ENCODE peak calls at places on chromosomes 4 and X, in seven cellular contexts. L is adrenal gland, U is cardiac muscle cell, X is uterus, W is stomach, Y is IMR-90, K is fibroblast of lung. T is an unnamed sample.

GRCh38 chrX:153944140-153944799 is at the start of gene RENBP:
- DNase-seq in U (peak; percentile 62), W (peak; percentile 45), Y (no peak), K (no peak), X (no peak), L (no peak), T (peak; percentile 33)

GRCh38 chr4:104418313-104418712 is 76.4 kb downstream of the CXXC4 start:
- DNase-seq in Y (no peak), W (no peak), K (no peak), U (no peak), L (no peak), X (no peak), T (no peak)

GRCh38 chrX:16160729-16161128 is 6.6 kb upstream of the MAGEB17 start:
- DNase-seq in L (no peak), U (no peak), W (no peak), K (peak; percentile 95), X (no peak), Y (peak; percentile 88), T (no peak)

GRCh38 chrX:13764765-13765164 is 30.2 kb downstream of the OFD1 start:
- DNase-seq in U (peak; percentile 51), X (no peak), L (no peak), K (peak; percentile 8), W (peak; percentile 60), Y (no peak), T (no peak)

GRCh38 chr4:154626793-154627484 is 14.5 kb upstream of the FGG start:
- DNase-seq in Y (peak; percentile 6), K (peak; percentile 61), X (peak; percentile 28), L (peak; percentile 33), U (peak; percentile 87), W (peak; percentile 65), T (peak; percentile 23)

GRCh38 chr4:69718376-69719293 is 41.8 kb downstream of the SULT1B1 start:
- DNase-seq in U (no peak), X (no peak), K (peak; percentile 27), Y (peak; percentile 19), W (no peak), L (no peak), T (no peak)

GRCh38 chr4:145279122-145279960 is 99.0 kb upstream of the OTUD4 start:
- DNase-seq in K (peak; percentile 96), W (no peak), L (no peak), Y (peak; percentile 81), U (peak; percentile 5), X (no peak), T (no peak)

GRCh38 chrX:47160781-47161180 is 15.8 kb downstream of the RBM10 start:
- DNase-seq in L (no peak), W (no peak), X (no peak), K (no peak), U (no peak), Y (no peak), T (no peak)

GRCh38 chr4:678765-679481 is 4.6 kb downstream of the MYL5 start:
- DNase-seq in X (no peak), K (no peak), L (peak; percentile 49), W (no peak), U (no peak), Y (no peak), T (no peak)

GRCh38 chr4:71268156-71268555 is 70.7 kb upstream of the SLC4A4 start:
- DNase-seq in K (peak; percentile 45), Y (peak; percentile 37), X (no peak), L (no peak), U (peak; percentile 15), W (no peak), T (no peak)

GRCh38 chrX:129786210-129786651 is 6.5 kb downstream of the SASH3 start:
- DNase-seq in W (no peak), Y (no peak), L (no peak), U (no peak), X (no peak), K (no peak), T (no peak)

GRCh38 chr4:113601636-113602035 is 159.9 kb downstream of the CAMK2D start:
- DNase-seq in X (no peak), K (no peak), W (no peak), U (no peak), L (no peak), Y (no peak), T (no peak)

GRCh38 chrX:49862093-49862492 is 17.2 kb upstream of the USP27X start:
- DNase-seq in K (no peak), U (no peak), X (no peak), W (no peak), L (no peak), Y (no peak), T (no peak)

GRCh38 chr4:151541438-151542071 is 132.6 kb downstream of the FHIP1A start:
- DNase-seq in L (no peak), X (peak; percentile 71), K (peak; percentile 85), U (no peak), Y (peak; percentile 58), W (no peak), T (no peak)

GRCh38 chr4:89769856-89770255 is 67.1 kb downstream of the SNCA start:
- DNase-seq in Y (no peak), X (no peak), W (no peak), L (no peak), U (no peak), K (no peak), T (no peak)

GRCh38 chr4:89767924-89768323 is 69.0 kb downstream of the SNCA start:
- DNase-seq in K (no peak), L (no peak), Y (no peak), X (no peak), W (no peak), U (no peak), T (no peak)

GRCh38 chr4:89762311-89762710 is 74.7 kb downstream of the SNCA start:
- DNase-seq in X (no peak), W (no peak), Y (no peak), U (no peak), L (no peak), K (no peak), T (no peak)

DNA sequence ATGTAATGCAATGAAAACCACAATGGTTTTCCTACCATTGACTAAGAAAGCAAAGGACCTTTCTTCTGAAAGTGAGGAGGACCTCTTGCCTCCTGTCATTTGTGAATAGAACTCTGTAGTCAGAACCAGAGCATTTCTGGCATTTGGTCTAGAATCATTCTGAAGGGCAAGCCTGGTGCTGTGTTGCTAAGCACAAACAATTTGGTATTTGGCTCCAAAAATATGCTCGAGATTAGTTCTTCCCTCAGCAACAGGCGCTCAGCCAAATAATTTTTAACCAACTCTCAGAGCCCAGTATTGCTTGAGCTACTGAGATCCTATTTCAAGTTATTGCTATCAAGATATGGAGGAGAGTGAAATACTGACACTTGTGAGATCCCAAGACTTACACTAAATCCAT is 71.0 kb downstream of the SNCA start:
- DNase-seq in L (peak; percentile 83), Y (peak; percentile 63), U (no peak), W (no peak), X (no peak), K (peak; percentile 89), T (no peak)
- H3K27ac ChIP-seq in L (no peak overlapping the region), Y (no peak overlapping the region), U (no peak overlapping the region), W (no peak overlapping the region), X (peak overlapping the region; percentile 66), K (no peak overlapping the region), T (no peak overlapping the region)

GRCh38 chr4:90425893-90426292 is 298.7 kb downstream of the CCSER1 start:
- DNase-seq in K (peak; percentile 40), Y (no peak), L (no peak), U (no peak), W (no peak), X (no peak), T (no peak)
- H3K9me3 ChIP-seq in K (no peaks in the 10 kb centered on the region), Y (no peaks in the 10 kb centered on the region), L (no peaks in the 10 kb centered on the region), U (no peaks in the 10 kb centered on the region), W (no peaks in the 10 kb centered on the region), X (no peaks in the 10 kb centered on the region), T (no peaks in the 10 kb centered on the region)

DNA sequence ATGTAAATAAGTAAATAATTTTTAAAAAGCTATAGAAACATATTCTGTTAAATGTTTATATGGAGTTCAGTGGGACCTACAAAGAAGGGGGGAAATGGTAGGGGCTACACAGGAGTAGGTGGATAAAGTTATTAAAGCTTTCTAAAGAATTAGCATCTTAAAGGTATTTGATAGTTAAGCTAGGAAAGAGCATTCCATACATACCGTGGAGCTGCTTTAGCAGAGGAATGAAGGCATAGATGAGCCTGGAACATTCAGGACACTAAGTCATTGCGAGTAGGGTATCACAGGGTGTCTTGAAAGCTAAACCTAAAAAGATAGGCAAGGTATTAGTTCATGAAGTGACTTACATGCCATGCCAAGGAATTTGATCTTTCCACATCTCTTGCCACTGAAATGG is 60.4 kb downstream of the SLC10A6 start:
- DNase-seq in K (peak; percentile 3), Y (no peak), X (no peak), U (no peak), W (no peak), L (no peak), T (no peak)
- TF ChIP-seq CTCF in K (no peak), Y (no peak), X (no peak), U (no peak), W (no peak), L (no peak), T (no peak)

DNA sequence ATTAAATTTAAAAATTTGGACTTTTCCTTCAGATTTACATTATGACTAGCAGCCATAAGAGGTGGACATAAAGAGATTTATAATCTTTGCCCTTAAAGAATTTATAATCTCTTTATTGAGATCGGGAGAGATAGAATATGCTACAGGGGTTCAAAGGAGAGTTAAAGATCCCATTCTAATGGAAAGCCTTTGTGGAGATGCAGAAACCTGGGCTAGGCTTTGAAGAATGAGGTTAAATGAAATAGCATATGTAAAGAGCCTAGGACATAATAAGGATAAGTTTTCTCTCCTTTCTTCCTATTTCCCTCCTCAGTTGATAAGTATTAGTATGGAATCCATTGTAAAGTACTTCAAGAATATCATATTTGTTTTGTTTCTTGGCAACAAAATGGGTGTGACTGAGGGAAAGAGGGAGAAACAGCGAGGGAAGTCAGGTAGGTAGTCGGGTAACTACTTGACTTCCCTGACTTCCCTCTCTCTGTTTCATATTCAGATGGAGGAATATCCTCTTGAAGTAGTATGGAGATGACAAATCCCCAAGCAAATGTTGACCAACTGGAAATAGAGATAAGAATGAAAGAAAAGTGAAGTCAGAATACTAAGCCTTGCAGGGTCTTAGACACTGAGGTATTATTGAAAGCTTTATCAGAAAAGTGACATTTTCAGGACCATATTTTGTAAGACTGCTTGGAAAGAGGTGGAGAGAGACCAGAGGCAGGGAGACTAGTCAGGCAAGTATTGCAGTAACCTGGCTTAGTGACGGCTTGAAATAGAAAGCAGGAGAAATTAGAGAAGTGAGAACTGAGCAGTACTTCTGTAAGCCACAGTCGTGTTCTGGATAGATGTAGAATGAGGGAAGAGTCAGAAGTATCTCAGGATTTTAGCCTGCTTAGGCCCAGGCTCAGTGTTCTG is 82.9 kb downstream of the PDLIM5 start:
- DNase-seq in L (no peak), X (no peak), K (no peak), W (no peak), Y (no peak), U (no peak), T (no peak)
- H3K27ac ChIP-seq in L (no peak overlapping the region), X (peak overlapping the region; percentile 99), K (no peak overlapping the region), W (peak overlapping the region; percentile 59), Y (no peak overlapping the region), U (peak overlapping the region; percentile 68), T (no peak overlapping the region)

GRCh38 chrX:19245711-19246269 is 97.9 kb upstream of the PDHA1 start:
- DNase-seq in K (no peak), W (no peak), L (no peak), Y (no peak), U (no peak), X (no peak), T (no peak)
- H3K9me3 ChIP-seq in K (no peaks in the 10 kb centered on the region), W (no peaks in the 10 kb centered on the region), L (no peaks in the 10 kb centered on the region), Y (no peaks in the 10 kb centered on the region), U (no peaks in the 10 kb centered on the region), X (no peaks in the 10 kb centered on the region), T (no peaks in the 10 kb centered on the region)

DNA sequence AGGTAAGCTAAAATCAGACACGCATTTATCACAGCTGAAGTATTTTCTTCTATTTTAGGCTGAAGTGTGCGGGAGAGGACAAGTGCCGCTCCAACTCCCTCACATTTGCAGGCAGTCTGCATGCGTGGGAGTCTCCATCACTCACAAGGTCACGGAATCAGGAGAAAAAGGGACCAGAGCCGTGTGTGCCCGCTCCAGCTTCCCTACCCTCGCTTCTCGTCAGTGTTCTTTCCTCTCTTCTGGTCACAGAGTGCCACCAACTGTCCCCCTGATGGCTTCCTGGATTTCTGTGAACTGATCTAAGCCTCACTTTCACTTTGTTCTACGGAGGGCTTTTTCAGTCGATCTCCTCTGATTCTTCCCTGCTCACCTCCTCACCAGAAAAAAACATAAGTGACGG is 407.3 kb upstream of the AADAT start:
- DNase-seq in K (no peak), X (no peak), U (no peak), L (no peak), W (no peak), Y (no peak), T (no peak)
- TF ChIP-seq CTCF in K (no peak), X (no peak), U (no peak), L (no peak), W (no peak), Y (no peak), T (no peak)